ENCODE peak calls at places on chromosomes 12 and 14, in seven cellular contexts. C is anterior cingulate cortex; E is NT2/D1; G is left ventricle myocardium superior; J is activated naive CD4-positive, alpha-beta T cell treated with anti-CD3 and anti-CD28 coated beads, Interleukin-2, amount 10 ng/mL, durations not matched to agents 7 days and 5 days; R is choroid plexus epithelial cell; L is HuH-7.5. V is an unnamed sample.

GRCh38 chr14:77212097-77212873 is 30.7 kb downstream of the TMEM63C start:
- DNase-seq in C (no peak), J (no peak), G (no peak), R (no peak), L (no peak), E (no peak), V (no peak)

GRCh38 chr12:111741235-111741812 is 25.4 kb upstream of the ALDH2 start:
- DNase-seq in G (no peak), C (no peak), L (no peak), J (no peak), E (no peak), R (peak), V (no peak)

GRCh38 chr14:90406384-90406798 is 9.6 kb downstream of the CALM1 start:
- DNase-seq in C (no peak), R (no peak), E (no peak), J (no peak), G (no peak), L (no peak), V (no peak)

GRCh38 chr14:76307786-76308780 is 67.9 kb upstream of the ESRRB start:
- DNase-seq in L (no peak), G (no peak), J (no peak), C (no peak), E (no peak), R (no peak), V (no peak)

GRCh38 chr12:92757599-92758121 is 54.9 kb downstream of the PLEKHG7 start:
- DNase-seq in E (no peak), R (no peak), C (no peak), J (no peak), L (no peak), G (no peak), V (no peak)

GRCh38 chr12:68781728-68782127 is 26.2 kb upstream of the MDM2 start:
- DNase-seq in R (no peak), G (no peak), J (no peak), L (no peak), E (no peak), C (no peak), V (no peak)

GRCh38 chr12:55068416-55069010 is 48.7 kb downstream of the NEUROD4 start:
- DNase-seq in L (peak), C (no peak), E (peak), R (peak), J (peak), G (no peak), V (no peak)

GRCh38 chr14:92653162-92653651 is 95.2 kb downstream of the LGMN start:
- DNase-seq in R (no peak), C (no peak), L (no peak), J (peak), G (no peak), E (no peak), V (no peak)

GRCh38 chr12:123075591-123076171 is 75.2 kb downstream of the PITPNM2 start:
- DNase-seq in J (peak), G (no peak), E (peak), R (peak), L (no peak), C (no peak), V (no peak)

GRCh38 chr14:31829256-31829923 is 247.7 kb upstream of the ARHGAP5 start:
- DNase-seq in G (no peak), E (no peak), L (no peak), R (peak), J (no peak), C (no peak), V (no peak)

GRCh38 chr12:1936406-1937320 is 18.2 kb upstream of the CACNA2D4 start:
- DNase-seq in E (no peak), C (peak), R (peak), J (no peak), L (no peak), G (peak), V (no peak)

GRCh38 chr14:86652512-86652911 is 1122.6 kb downstream of the FLRT2 start:
- DNase-seq in C (no peak), J (no peak), R (no peak), G (no peak), L (no peak), E (no peak), V (no peak)

GRCh38 chr12:65500121-65500846 is 221.8 kb downstream of the MSRB3 start:
- DNase-seq in R (no peak), J (no peak), C (no peak), L (no peak), E (no peak), G (no peak), V (no peak)

GRCh38 chr14:61491876-61492440 is 170.6 kb downstream of the PRKCH start:
- DNase-seq in E (no peak), R (no peak), G (no peak), L (no peak), J (no peak), C (no peak), V (no peak)

GRCh38 chr12:108622425-108622824 is 11.3 kb downstream of the SELPLG start:
- DNase-seq in E (no peak), C (no peak), G (no peak), J (peak), L (no peak), R (peak), V (no peak)

GRCh38 chr12:106747973-106748436 is 26.5 kb upstream of the RIC8B start:
- DNase-seq in C (no peak), R (no peak), L (no peak), E (no peak), G (no peak), J (peak), V (no peak)

GRCh38 chr12:109467978-109468676 is 9.0 kb downstream of the KCTD10 start:
- DNase-seq in G (no peak), J (no peak), E (no peak), R (no peak), C (no peak), L (no peak), V (no peak)

GRCh38 chr14:99756796-99757195 is 36.4 kb upstream of the EML1 start:
- DNase-seq in E (no peak), C (no peak), R (no peak), L (no peak), G (no peak), J (no peak), V (no peak)

GRCh38 chr12:19130224-19131019 is 889 bp downstream of the PLEKHA5 start:
- DNase-seq in G (peak), C (peak), L (peak), R (peak), J (peak), E (peak), V (no peak)

GRCh38 chr12:48890657-48891418 is 25.2 kb upstream of the RND1 start:
- DNase-seq in L (peak), R (peak), G (peak), J (peak), E (no peak), C (peak), V (peak)

GRCh38 chr14:78606111-78606510 is 435.9 kb downstream of the NRXN3 start:
- DNase-seq in J (no peak), R (peak), C (no peak), G (no peak), E (no peak), L (no peak), V (no peak)

GRCh38 chr12:127588224-127588623 is 678.7 kb upstream of the TMEM132C start:
- DNase-seq in G (no peak), R (peak), C (no peak), E (peak), L (no peak), J (no peak), V (no peak)

GRCh38 chr14:68363841-68364711 is 428.8 kb downstream of the ZFP36L1 start:
- DNase-seq in L (no peak), G (peak), E (peak), R (peak), J (no peak), C (peak), V (no peak)

GRCh38 chr12:613996-614726 is 49.1 kb downstream of the NINJ2 start:
- DNase-seq in C (no peak), R (peak), E (no peak), G (peak), L (no peak), J (peak), V (no peak)